ENCODE peak calls at places on chromosomes 7 and 10, in four cellular contexts. One of them, this sample, is unnamed.

GRCh38 chr7:82755705-82756551 is 312.4 kb upstream of the CACNA2D1 start:
- DNase-seq in IMR-90: peak; percentile 84
- DNase-seq in adrenal gland: no peak
- DNase-seq in tibial nerve: no peak
- DNase-seq in this sample: no peak

GRCh38 chr10:132942101-132942739 is at the start of gene CFAP46:
- DNase-seq in adrenal gland: peak; percentile 38
- DNase-seq in tibial nerve: no peak
- DNase-seq in IMR-90: peak; percentile 44
- DNase-seq in this sample: no peak

GRCh38 chr10:3803295-3803883 is 18.4 kb upstream of the KLF6 start:
- DNase-seq in tibial nerve: no peak
- DNase-seq in IMR-90: peak; percentile 55
- DNase-seq in adrenal gland: no peak
- DNase-seq in this sample: no peak

GRCh38 chr7:131110294-131111080 is 217.2 kb upstream of the MKLN1 start:
- DNase-seq in tibial nerve: peak; percentile 17
- DNase-seq in IMR-90: peak; percentile 34
- DNase-seq in adrenal gland: peak; percentile 38
- DNase-seq in this sample: no peak

GRCh38 chr7:150781016-150781415 is 19.1 kb downstream of the TMEM176B start:
- DNase-seq in IMR-90: peak; percentile 81
- DNase-seq in tibial nerve: no peak
- DNase-seq in adrenal gland: no peak
- DNase-seq in this sample: no peak

GRCh38 chr10:105148921-105149320 is 507.8 kb downstream of the SORCS3 start:
- DNase-seq in adrenal gland: no peak
- DNase-seq in tibial nerve: no peak
- DNase-seq in IMR-90: no peak
- DNase-seq in this sample: no peak

GRCh38 chr7:93178213-93178612 is 30.0 kb upstream of the SAMD9L start:
- DNase-seq in tibial nerve: no peak
- DNase-seq in IMR-90: peak; percentile 23
- DNase-seq in adrenal gland: no peak
- DNase-seq in this sample: no peak

GRCh38 chr10:71756441-71757191 is 16.7 kb downstream of the VSIR start:
- DNase-seq in tibial nerve: no peak
- DNase-seq in adrenal gland: peak; percentile 37
- DNase-seq in IMR-90: no peak
- DNase-seq in this sample: no peak

GRCh38 chr10:42367532-42368230 is 270.7 kb downstream of the ZNF33B start:
- DNase-seq in tibial nerve: peak; percentile 65
- DNase-seq in IMR-90: peak; percentile 16
- DNase-seq in adrenal gland: peak; percentile 80
- DNase-seq in this sample: peak; percentile 15

GRCh38 chr7:93958216-93958615 is 36.7 kb downstream of the GNG11 start:
- DNase-seq in adrenal gland: no peak
- DNase-seq in tibial nerve: no peak
- DNase-seq in IMR-90: peak; percentile 74
- DNase-seq in this sample: no peak

GRCh38 chr10:110167149-110167548 is 40.3 kb upstream of the MXI1 start:
- DNase-seq in adrenal gland: no peak
- DNase-seq in IMR-90: no peak
- DNase-seq in tibial nerve: no peak
- DNase-seq in this sample: no peak

GRCh38 chr7:139095194-139095659 is 14.3 kb downstream of the ZC3HAV1 start:
- DNase-seq in adrenal gland: no peak
- DNase-seq in IMR-90: no peak
- DNase-seq in tibial nerve: no peak
- DNase-seq in this sample: peak; percentile 88

GRCh38 chr7:138449580-138449979 is 10.5 kb upstream of the TRIM24 start:
- DNase-seq in adrenal gland: no peak
- DNase-seq in IMR-90: no peak
- DNase-seq in tibial nerve: no peak
- DNase-seq in this sample: no peak

GRCh38 chr7:20159226-20159747 is 57.9 kb downstream of the MACC1 start:
- DNase-seq in tibial nerve: no peak
- DNase-seq in adrenal gland: no peak
- DNase-seq in IMR-90: no peak
- DNase-seq in this sample: no peak

GRCh38 chr10:102674566-102674965 is 30.3 kb downstream of the TRIM8 start:
- DNase-seq in adrenal gland: no peak
- DNase-seq in tibial nerve: no peak
- DNase-seq in IMR-90: no peak
- DNase-seq in this sample: no peak

GRCh38 chr10:3755440-3756359 is 29.3 kb downstream of the KLF6 start:
- DNase-seq in tibial nerve: no peak
- DNase-seq in adrenal gland: peak; percentile 64
- DNase-seq in IMR-90: peak; percentile 64
- DNase-seq in this sample: no peak

GRCh38 chr7:44272456-44272855 is 52.9 kb downstream of the CAMK2B start:
- DNase-seq in IMR-90: no peak
- DNase-seq in adrenal gland: no peak
- DNase-seq in tibial nerve: no peak
- DNase-seq in this sample: no peak

GRCh38 chr7:65832281-65832680 is 40.6 kb upstream of the VKORC1L1 start:
- DNase-seq in tibial nerve: no peak
- DNase-seq in adrenal gland: no peak
- DNase-seq in IMR-90: peak; percentile 59
- DNase-seq in this sample: no peak

GRCh38 chr10:108412323-108412722 is 1247.8 kb upstream of the SORCS1 start:
- DNase-seq in tibial nerve: no peak
- DNase-seq in IMR-90: no peak
- DNase-seq in adrenal gland: no peak
- DNase-seq in this sample: no peak

GRCh38 chr7:61111-61510 is 131.3 kb upstream of the FAM20C start:
- DNase-seq in IMR-90: no peak
- DNase-seq in tibial nerve: no peak
- DNase-seq in adrenal gland: peak; percentile 10
- DNase-seq in this sample: no peak

GRCh38 chr7:29637374-29637773 is 73.7 kb downstream of the PRR15 start:
- DNase-seq in tibial nerve: no peak
- DNase-seq in adrenal gland: no peak
- DNase-seq in IMR-90: no peak
- DNase-seq in this sample: no peak

GRCh38 chr10:29730461-29730860 is 95.7 kb upstream of the SVIL start:
- DNase-seq in adrenal gland: no peak
- DNase-seq in tibial nerve: no peak
- DNase-seq in IMR-90: no peak
- DNase-seq in this sample: no peak

GRCh38 chr10:48451969-48452878 is 145.7 kb downstream of the MAPK8 start:
- DNase-seq in tibial nerve: no peak
- DNase-seq in IMR-90: no peak
- DNase-seq in adrenal gland: no peak
- DNase-seq in this sample: no peak

GRCh38 chr10:132544744-132545658 is 7.4 kb downstream of the INPP5A start:
- DNase-seq in IMR-90: no peak
- DNase-seq in adrenal gland: peak; percentile 13
- DNase-seq in tibial nerve: no peak
- DNase-seq in this sample: no peak

GRCh38 chr7:29807179-29807841 is 1.0 kb downstream of the WIPF3 start:
- DNase-seq in adrenal gland: peak; percentile 60
- DNase-seq in tibial nerve: no peak
- DNase-seq in IMR-90: no peak
- DNase-seq in this sample: no peak

GRCh38 chr10:11874568-11875182 is 51.5 kb downstream of the PROSER2 start:
- DNase-seq in adrenal gland: no peak
- DNase-seq in tibial nerve: no peak
- DNase-seq in IMR-90: peak; percentile 12
- DNase-seq in this sample: peak; percentile 8

GRCh38 chr7:103293526-103293925 is 3.7 kb upstream of the PMPCB start:
- DNase-seq in IMR-90: no peak
- DNase-seq in tibial nerve: no peak
- DNase-seq in adrenal gland: no peak
- DNase-seq in this sample: no peak

GRCh38 chr7:103297837-103298179 is 573 bp downstream of the PMPCB start:
- DNase-seq in tibial nerve: no peak
- DNase-seq in IMR-90: no peak
- DNase-seq in adrenal gland: no peak
- DNase-seq in this sample: no peak

GRCh38 chr7:103299660-103300059 is 2.4 kb downstream of the PMPCB start:
- DNase-seq in adrenal gland: no peak
- DNase-seq in IMR-90: no peak
- DNase-seq in tibial nerve: no peak
- DNase-seq in this sample: no peak

DNA sequence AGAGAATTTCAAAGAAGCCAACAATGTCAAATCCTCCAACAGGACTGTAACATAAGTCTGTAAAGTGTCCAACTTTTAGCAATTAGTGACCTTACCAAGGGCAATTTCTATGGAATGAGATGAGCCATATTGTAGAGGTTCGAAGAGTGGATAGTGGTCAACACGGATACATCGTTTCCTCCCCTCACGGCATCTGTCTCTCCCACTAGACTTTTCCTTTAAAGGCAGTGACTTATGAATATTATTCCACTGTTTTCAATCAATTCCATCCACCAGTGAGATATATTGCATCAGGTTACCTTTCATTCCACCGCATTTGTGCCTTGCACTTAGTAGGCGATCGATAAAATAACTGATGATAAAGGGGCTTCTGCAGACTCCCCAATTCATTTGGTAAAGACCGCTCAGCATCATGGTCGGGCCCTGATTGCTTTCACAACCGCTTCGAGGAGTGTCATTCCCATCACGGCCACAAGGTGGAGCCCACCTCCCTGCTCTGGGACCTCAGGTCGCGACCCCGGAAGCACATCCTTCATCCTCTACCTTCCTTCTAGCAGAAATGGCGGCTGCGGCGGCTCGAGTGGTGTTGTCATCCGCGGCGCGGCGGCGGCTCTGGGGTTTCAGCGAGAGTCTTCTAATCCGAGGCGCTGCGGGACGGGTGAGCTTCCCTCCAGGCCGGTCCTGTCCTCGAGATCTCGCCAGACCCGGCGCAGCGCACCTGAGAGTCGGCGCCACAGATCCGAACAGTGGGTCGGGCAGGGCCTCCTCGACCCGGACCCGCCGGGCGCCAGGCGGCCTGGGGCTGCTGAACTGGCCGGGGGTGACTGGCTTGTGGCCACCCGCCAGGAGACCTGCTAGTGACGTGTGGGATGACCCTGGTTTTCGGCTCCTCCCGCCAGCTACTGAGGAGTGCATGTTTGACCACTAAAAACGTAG is at the start of gene PMPCB:
- DNase-seq in IMR-90: peak; percentile 87
- DNase-seq in tibial nerve: peak; percentile 94
- DNase-seq in adrenal gland: peak; percentile 94
- DNase-seq in this sample: peak; percentile 72
- TF ChIP-seq POLR2A in IMR-90: peak; percentile 80
- TF ChIP-seq POLR2A in tibial nerve: peak; percentile 37
- TF ChIP-seq POLR2A in adrenal gland: peak; percentile 27
- TF ChIP-seq POLR2A in this sample: peak; percentile 94

GRCh38 chr7:85593355-85593754 is 406.5 kb upstream of the SEMA3D start:
- DNase-seq in adrenal gland: no peak
- DNase-seq in IMR-90: no peak
- DNase-seq in tibial nerve: no peak
- DNase-seq in this sample: no peak
- TF ChIP-seq POLR2A in adrenal gland: no peak
- TF ChIP-seq POLR2A in IMR-90: no peak
- TF ChIP-seq POLR2A in tibial nerve: no peak
- TF ChIP-seq POLR2A in this sample: no peak

GRCh38 chr7:148987010-148987750 is 41.1 kb downstream of the PDIA4 start:
- DNase-seq in adrenal gland: peak; percentile 89
- DNase-seq in tibial nerve: peak; percentile 45
- DNase-seq in IMR-90: peak; percentile 91
- DNase-seq in this sample: peak; percentile 78

GRCh38 chr7:148979827-148980226 is 48.5 kb downstream of the PDIA4 start:
- DNase-seq in adrenal gland: no peak
- DNase-seq in tibial nerve: no peak
- DNase-seq in IMR-90: no peak
- DNase-seq in this sample: no peak

GRCh38 chr7:148982596-148983219 is 45.6 kb downstream of the PDIA4 start:
- DNase-seq in IMR-90: peak; percentile 53
- DNase-seq in tibial nerve: no peak
- DNase-seq in adrenal gland: peak; percentile 47
- DNase-seq in this sample: no peak

GRCh38 chr7:148986737-148987009 is 41.6 kb downstream of the PDIA4 start:
- DNase-seq in IMR-90: no peak
- DNase-seq in tibial nerve: no peak
- DNase-seq in adrenal gland: no peak
- DNase-seq in this sample: no peak

GRCh38 chr7:148983220-148984146 is 44.8 kb downstream of the PDIA4 start:
- DNase-seq in IMR-90: peak; percentile 78
- DNase-seq in adrenal gland: peak; percentile 54
- DNase-seq in tibial nerve: no peak
- DNase-seq in this sample: peak; percentile 78
- TF ChIP-seq POLR2A in IMR-90: no peak
- TF ChIP-seq POLR2A in adrenal gland: no peak
- TF ChIP-seq POLR2A in tibial nerve: no peak
- TF ChIP-seq POLR2A in this sample: peak; percentile 27

DNA sequence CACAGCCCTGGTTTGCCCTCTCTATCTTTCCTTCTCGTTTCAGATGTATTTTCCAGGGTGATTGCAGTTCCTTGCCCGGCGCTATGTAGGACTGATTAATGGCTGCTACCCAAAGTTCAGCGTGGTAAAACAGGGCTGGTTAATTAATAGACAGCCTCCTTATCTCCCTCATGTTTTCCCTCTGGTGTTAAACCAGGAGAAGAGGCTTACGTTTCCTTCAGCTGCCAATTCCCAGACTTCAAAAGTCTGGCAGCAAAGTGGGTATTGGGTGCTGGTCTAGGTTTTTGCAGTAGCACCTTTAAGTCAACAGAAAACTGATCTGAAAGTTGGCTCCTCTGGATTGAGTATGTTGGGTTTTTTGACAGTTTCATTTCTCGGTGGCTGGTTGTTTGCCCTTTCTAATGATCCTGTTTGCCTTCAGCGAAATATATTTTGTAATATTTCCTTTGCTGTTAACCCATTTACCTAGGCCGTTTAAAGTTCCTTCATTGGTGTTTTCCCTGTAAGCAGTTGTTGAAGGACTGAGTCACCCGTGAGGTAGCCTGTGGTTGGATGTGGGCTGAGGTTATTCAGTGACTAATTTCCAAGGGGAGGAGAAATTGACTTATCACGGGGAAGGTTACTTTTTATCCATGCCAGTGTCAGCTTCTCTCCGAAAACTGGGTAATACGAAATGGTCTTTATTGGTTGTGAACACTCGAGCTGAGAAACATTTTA is 257.1 kb downstream of the KIAA1217 start:
- DNase-seq in IMR-90: peak; percentile 96
- DNase-seq in tibial nerve: no peak
- DNase-seq in adrenal gland: peak; percentile 78
- DNase-seq in this sample: peak; percentile 45
- TF ChIP-seq POLR2A in IMR-90: peak; percentile 88
- TF ChIP-seq POLR2A in tibial nerve: no peak
- TF ChIP-seq POLR2A in adrenal gland: no peak
- TF ChIP-seq POLR2A in this sample: no peak

DNA sequence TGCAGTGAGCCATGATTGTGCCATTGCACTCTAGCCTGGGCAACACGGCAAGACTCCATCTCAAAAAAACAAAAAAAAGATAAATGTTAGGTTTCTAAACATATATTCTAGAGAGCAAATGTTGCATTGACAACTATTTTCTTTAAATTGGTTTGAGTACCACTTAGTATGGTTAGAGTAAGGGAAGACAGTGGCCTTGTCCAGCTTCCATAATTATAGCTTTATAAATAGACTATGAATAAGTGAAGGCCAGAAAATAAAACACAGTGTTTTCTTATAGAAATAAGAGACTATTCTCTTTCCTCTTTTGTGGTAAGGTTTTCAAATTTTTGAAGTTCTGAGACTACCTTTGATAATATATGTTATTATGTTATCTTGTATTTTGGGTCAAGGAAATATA is 50.5 kb downstream of the EXOC4 start:
- DNase-seq in tibial nerve: no peak
- DNase-seq in adrenal gland: no peak
- DNase-seq in IMR-90: no peak
- DNase-seq in this sample: no peak
- TF ChIP-seq POLR2A in tibial nerve: no peak
- TF ChIP-seq POLR2A in adrenal gland: no peak
- TF ChIP-seq POLR2A in IMR-90: no peak
- TF ChIP-seq POLR2A in this sample: no peak